ENCODE peak calls at places on chromosome 20, in ten cellular contexts. I is right cardiac atrium; A is activated T-helper 1 cell treated with anti-CD3 and anti-CD28 coated beads, Interleukin-2, amount 50 U/mL, for 16 hours; X is A549; S is Right ventricle myocardium superior; L is ACHN; B is right lobe of liver; E is central memory CD4-positive, alpha-beta T cell; Z is AG04450; R is upper lobe of right lung. V is an unnamed sample.

GRCh38 chr20:54070187-54070987 is at the start of gene BCAS1:
- DNase-seq in I (no peak), A (no peak), X (peak), S (no peak), L (no peak), B (no peak), E (no peak), Z (no peak), R (no peak), V (no peak)

GRCh38 chr20:16551601-16552419 is 21.4 kb downstream of the KIF16B start:
- DNase-seq in I (no peak), A (no peak), X (no peak), S (no peak), L (no peak), B (no peak), E (no peak), Z (no peak), R (no peak), V (no peak)

GRCh38 chr20:2234788-2235187 is 61.0 kb upstream of the TGM3 start:
- DNase-seq in I (no peak), A (no peak), X (no peak), S (no peak), L (no peak), B (no peak), E (no peak), Z (no peak), R (no peak), V (no peak)

GRCh38 chr20:62254021-62254724 is 15.9 kb downstream of the OSBPL2 start:
- DNase-seq in I (no peak), A (no peak), X (no peak), S (no peak), L (no peak), B (no peak), E (no peak), Z (no peak), R (no peak), V (no peak)

GRCh38 chr20:4476903-4477302 is 244.8 kb upstream of the PRND start:
- DNase-seq in I (no peak), A (no peak), X (no peak), S (no peak), L (peak), B (no peak), E (no peak), Z (no peak), R (no peak), V (no peak)

GRCh38 chr20:63738687-63739128 is 868 bp upstream of the SLC2A4RG start:
- DNase-seq in I (peak), A (no peak), X (no peak), S (peak), L (peak), B (peak), E (peak), Z (no peak), R (peak), V (no peak)

GRCh38 chr20:9758752-9759151 is 80.1 kb downstream of the PAK5 start:
- DNase-seq in I (no peak), A (no peak), X (no peak), S (no peak), L (no peak), B (no peak), E (no peak), Z (no peak), R (no peak), V (no peak)

GRCh38 chr20:63574829-63575720 is 1.0 kb upstream of the HELZ2 start:
- DNase-seq in I (no peak), A (no peak), X (no peak), S (no peak), L (no peak), B (no peak), E (no peak), Z (no peak), R (no peak), V (no peak)

GRCh38 chr20:33697129-33697528 is 10.9 kb upstream of the E2F1 start:
- DNase-seq in I (peak), A (no peak), X (no peak), S (peak), L (no peak), B (no peak), E (no peak), Z (no peak), R (no peak), V (no peak)

GRCh38 chr20:5220334-5221077 is 93.7 kb downstream of the CDS2 start:
- DNase-seq in I (no peak), A (no peak), X (no peak), S (no peak), L (no peak), B (no peak), E (no peak), Z (no peak), R (no peak), V (no peak)

GRCh38 chr20:44176833-44177533 is 10.0 kb downstream of the JPH2 start:
- DNase-seq in I (no peak), A (no peak), X (no peak), S (no peak), L (no peak), B (no peak), E (no peak), Z (no peak), R (no peak), V (no peak)

GRCh38 chr20:14470231-14470894 is 133.0 kb upstream of the FLRT3 start:
- DNase-seq in I (no peak), A (no peak), X (peak), S (no peak), L (no peak), B (peak), E (no peak), Z (no peak), R (no peak), V (no peak)

GRCh38 chr20:63497946-63498935 is 642 bp downstream of the EEF1A2 start:
- DNase-seq in I (peak), A (no peak), X (peak), S (peak), L (peak), B (peak), E (no peak), Z (no peak), R (peak), V (no peak)

GRCh38 chr20:11047559-11047958 is 373.8 kb upstream of the JAG1 start:
- DNase-seq in I (no peak), A (no peak), X (no peak), S (no peak), L (no peak), B (no peak), E (no peak), Z (no peak), R (no peak), V (no peak)

GRCh38 chr20:12875510-12875909 is 133.3 kb upstream of the SPTLC3 start:
- DNase-seq in I (no peak), A (no peak), X (no peak), S (peak), L (no peak), B (peak), E (no peak), Z (no peak), R (no peak), V (no peak)

GRCh38 chr20:57475388-57476072 is 49.4 kb downstream of the CTCFL start:
- DNase-seq in I (no peak), A (no peak), X (no peak), S (no peak), L (no peak), B (peak), E (no peak), Z (no peak), R (no peak), V (no peak)

GRCh38 chr20:57443349-57443748 is 52.2 kb downstream of the RBM38 start:
- DNase-seq in I (no peak), A (no peak), X (no peak), S (no peak), L (no peak), B (peak), E (no peak), Z (no peak), R (no peak), V (no peak)

GRCh38 chr20:58389324-58389967 is 417 bp downstream of the VAPB start:
- DNase-seq in I (peak), A (peak), X (peak), S (no peak), L (peak), B (peak), E (no peak), Z (no peak), R (no peak), V (no peak)

GRCh38 chr20:15700147-15700765 is 873.0 kb downstream of the KIF16B start:
- DNase-seq in I (no peak), A (no peak), X (no peak), S (no peak), L (no peak), B (no peak), E (no peak), Z (no peak), R (no peak), V (no peak)

GRCh38 chr20:52178691-52179090 is 12.9 kb downstream of the ZFP64 start:
- DNase-seq in I (no peak), A (no peak), X (no peak), S (no peak), L (no peak), B (no peak), E (no peak), Z (no peak), R (no peak), V (no peak)

GRCh38 chr20:61933951-61934715 is 131.5 kb downstream of the TAF4 start:
- DNase-seq in I (no peak), A (no peak), X (no peak), S (peak), L (no peak), B (peak), E (no peak), Z (no peak), R (peak), V (no peak)

GRCh38 chr20:22652685-22653568 is 68.6 kb upstream of the FOXA2 start:
- DNase-seq in I (no peak), A (no peak), X (no peak), S (no peak), L (no peak), B (no peak), E (no peak), Z (no peak), R (no peak), V (no peak)